ENCODE peak calls at places on chromosome 7, in four cellular contexts. One of them, this sample, is unnamed.

GRCh38 chr7:45224832-45225231 is 67.2 kb downstream of the RAMP3 start:
- DNase-seq in DND-41: peak
- DNase-seq in activated T-helper 1 cell treated with Interleukin-2 at 50 U/mL for 16 hours: no peak
- DNase-seq in fibroblast of the aortic adventitia: no peak
- DNase-seq in this sample: no peak

GRCh38 chr7:18471476-18472160 is 23.9 kb upstream of the HDAC9 start:
- DNase-seq in fibroblast of the aortic adventitia: no peak
- DNase-seq in DND-41: no peak
- DNase-seq in activated T-helper 1 cell treated with Interleukin-2 at 50 U/mL for 16 hours: no peak
- DNase-seq in this sample: no peak

GRCh38 chr7:130087364-130087763 is 17.0 kb downstream of the KLHDC10 start:
- DNase-seq in activated T-helper 1 cell treated with Interleukin-2 at 50 U/mL for 16 hours: no peak
- DNase-seq in DND-41: no peak
- DNase-seq in fibroblast of the aortic adventitia: peak
- DNase-seq in this sample: no peak

GRCh38 chr7:100949227-100949930 is at the start of gene MUC3A:
- DNase-seq in fibroblast of the aortic adventitia: no peak
- DNase-seq in DND-41: no peak
- DNase-seq in activated T-helper 1 cell treated with Interleukin-2 at 50 U/mL for 16 hours: no peak
- DNase-seq in this sample: no peak

GRCh38 chr7:36048141-36048901 is 104.7 kb upstream of the EEPD1 start:
- DNase-seq in DND-41: no peak
- DNase-seq in fibroblast of the aortic adventitia: peak
- DNase-seq in activated T-helper 1 cell treated with Interleukin-2 at 50 U/mL for 16 hours: no peak
- DNase-seq in this sample: no peak

GRCh38 chr7:127903913-127904705 is 127.1 kb downstream of the LRRC4 start:
- DNase-seq in DND-41: no peak
- DNase-seq in fibroblast of the aortic adventitia: no peak
- DNase-seq in activated T-helper 1 cell treated with Interleukin-2 at 50 U/mL for 16 hours: no peak
- DNase-seq in this sample: no peak

GRCh38 chr7:46930336-46930735 is 651.6 kb downstream of the TNS3 start:
- DNase-seq in DND-41: no peak
- DNase-seq in fibroblast of the aortic adventitia: peak
- DNase-seq in activated T-helper 1 cell treated with Interleukin-2 at 50 U/mL for 16 hours: no peak
- DNase-seq in this sample: no peak

GRCh38 chr7:104973909-104974415 is 40.0 kb upstream of the KMT2E start:
- DNase-seq in fibroblast of the aortic adventitia: peak
- DNase-seq in DND-41: no peak
- DNase-seq in activated T-helper 1 cell treated with Interleukin-2 at 50 U/mL for 16 hours: no peak
- DNase-seq in this sample: no peak

GRCh38 chr7:46955526-46955925 is 626.4 kb downstream of the TNS3 start:
- DNase-seq in fibroblast of the aortic adventitia: no peak
- DNase-seq in DND-41: no peak
- DNase-seq in activated T-helper 1 cell treated with Interleukin-2 at 50 U/mL for 16 hours: no peak
- DNase-seq in this sample: no peak